ENCODE peak calls at places on chromosomes 3 and 15, in seven cellular contexts. R is heart right ventricle, G is left ventricle myocardium inferior, Q is H9, N is WTC11, C is pancreas, O is AG09319. I is an unnamed sample.

GRCh38 chr3:154473769-154474168 is 43.8 kb upstream of the GPR149 start:
- DNase-seq in R (no peak), G (no peak), Q (no peak), N (no peak), C (no peak), O (no peak), I (no peak)

GRCh38 chr3:159418571-159419526 is 569.8 kb upstream of the IL12A start:
- DNase-seq in R (no peak), G (no peak), Q (no peak), N (no peak), C (no peak), O (no peak), I (no peak)

GRCh38 chr15:29835301-29835700 is 13.0 kb upstream of the TJP1 start:
- DNase-seq in R (no peak), G (no peak), Q (no peak), N (no peak), C (no peak), O (no peak), I (no peak)

GRCh38 chr15:29428925-29429573 is 159.4 kb upstream of the NSMCE3 start:
- DNase-seq in R (no peak), G (no peak), Q (no peak), N (no peak), C (no peak), O (no peak), I (no peak)

GRCh38 chr15:78634251-78635145 is 6.5 kb downstream of the CHRNB4 start:
- DNase-seq in R (no peak), G (no peak), Q (no peak), N (no peak), C (no peak), O (no peak), I (no peak)

GRCh38 chr3:33645060-33645841 is 72.8 kb downstream of the CLASP2 start:
- DNase-seq in R (no peak), G (no peak), Q (no peak), N (no peak), C (no peak), O (no peak), I (no peak)

GRCh38 chr15:72034859-72035650 is 82.9 kb downstream of the MYO9A start:
- DNase-seq in R (no peak), G (no peak), Q (no peak), N (no peak), C (no peak), O (no peak), I (no peak)

GRCh38 chr3:11161666-11162065 is 7.4 kb downstream of the HRH1 start:
- DNase-seq in R (no peak), G (no peak), Q (peak; percentile 43), N (peak; percentile 25), C (no peak), O (no peak), I (no peak)

GRCh38 chr3:47932431-47932830 is 83.8 kb downstream of the MAP4 start:
- DNase-seq in R (no peak), G (no peak), Q (no peak), N (no peak), C (no peak), O (no peak), I (no peak)

GRCh38 chr15:70636540-70637165 is 126.7 kb downstream of the UACA start:
- DNase-seq in R (no peak), G (no peak), Q (peak; percentile 46), N (peak; percentile 25), C (no peak), O (no peak), I (no peak)

GRCh38 chr15:63528138-63528659 is 23.8 kb downstream of the USP3 start:
- DNase-seq in R (no peak), G (no peak), Q (no peak), N (no peak), C (no peak), O (no peak), I (no peak)

GRCh38 chr3:150443331-150443741 is 35.2 kb downstream of the TSC22D2 start:
- DNase-seq in R (no peak), G (no peak), Q (no peak), N (no peak), C (no peak), O (no peak), I (no peak)

GRCh38 chr3:133962879-133963278 is 66.8 kb downstream of the SLCO2A1 start:
- DNase-seq in R (no peak), G (no peak), Q (no peak), N (no peak), C (no peak), O (peak; percentile 60), I (no peak)

GRCh38 chr15:55290361-55291057 is 896 bp upstream of the RAB27A start:
- DNase-seq in R (peak; percentile 83), G (peak; percentile 82), Q (peak; percentile 88), N (peak; percentile 87), C (peak; percentile 73), O (peak; percentile 42), I (peak; percentile 75)

GRCh38 chr15:29377141-29377540 is 107.5 kb upstream of the NSMCE3 start:
- DNase-seq in R (no peak), G (no peak), Q (no peak), N (no peak), C (no peak), O (no peak), I (no peak)

GRCh38 chr15:31367021-31367729 is 40.5 kb downstream of the KLF13 start:
- DNase-seq in R (no peak), G (peak; percentile 32), Q (no peak), N (no peak), C (no peak), O (no peak), I (no peak)

GRCh38 chr15:58040117-58040516 is 25.4 kb downstream of the ALDH1A2 start:
- DNase-seq in R (no peak), G (no peak), Q (no peak), N (no peak), C (no peak), O (no peak), I (no peak)

GRCh38 chr3:122941233-122942206 is 86.0 kb downstream of the SEMA5B start:
- DNase-seq in R (no peak), G (no peak), Q (no peak), N (no peak), C (no peak), O (no peak), I (no peak)

GRCh38 chr3:197428117-197428761 is 127.5 kb downstream of the BDH1 start:
- DNase-seq in R (peak; percentile 45), G (peak; percentile 50), Q (no peak), N (no peak), C (no peak), O (no peak), I (no peak)

GRCh38 chr3:28791713-28792255 is 443.2 kb upstream of the AZI2 start:
- DNase-seq in R (no peak), G (no peak), Q (peak; percentile 31), N (no peak), C (no peak), O (no peak), I (no peak)

GRCh38 chr15:66865622-66866611 is 163.9 kb downstream of the SMAD6 start:
- DNase-seq in R (no peak), G (peak; percentile 44), Q (peak; percentile 20), N (no peak), C (no peak), O (no peak), I (no peak)

GRCh38 chr3:120559228-120560061 is 36.7 kb upstream of the NDUFB4 start:
- DNase-seq in R (peak; percentile 62), G (peak; percentile 54), Q (peak; percentile 68), N (peak; percentile 27), C (peak; percentile 6), O (no peak), I (peak; percentile 46)

GRCh38 chr15:70195808-70196304 is 98.1 kb upstream of the TLE3 start:
- DNase-seq in R (peak; percentile 78), G (peak; percentile 80), Q (no peak), N (no peak), C (peak; percentile 91), O (peak; percentile 44), I (no peak)

DNA sequence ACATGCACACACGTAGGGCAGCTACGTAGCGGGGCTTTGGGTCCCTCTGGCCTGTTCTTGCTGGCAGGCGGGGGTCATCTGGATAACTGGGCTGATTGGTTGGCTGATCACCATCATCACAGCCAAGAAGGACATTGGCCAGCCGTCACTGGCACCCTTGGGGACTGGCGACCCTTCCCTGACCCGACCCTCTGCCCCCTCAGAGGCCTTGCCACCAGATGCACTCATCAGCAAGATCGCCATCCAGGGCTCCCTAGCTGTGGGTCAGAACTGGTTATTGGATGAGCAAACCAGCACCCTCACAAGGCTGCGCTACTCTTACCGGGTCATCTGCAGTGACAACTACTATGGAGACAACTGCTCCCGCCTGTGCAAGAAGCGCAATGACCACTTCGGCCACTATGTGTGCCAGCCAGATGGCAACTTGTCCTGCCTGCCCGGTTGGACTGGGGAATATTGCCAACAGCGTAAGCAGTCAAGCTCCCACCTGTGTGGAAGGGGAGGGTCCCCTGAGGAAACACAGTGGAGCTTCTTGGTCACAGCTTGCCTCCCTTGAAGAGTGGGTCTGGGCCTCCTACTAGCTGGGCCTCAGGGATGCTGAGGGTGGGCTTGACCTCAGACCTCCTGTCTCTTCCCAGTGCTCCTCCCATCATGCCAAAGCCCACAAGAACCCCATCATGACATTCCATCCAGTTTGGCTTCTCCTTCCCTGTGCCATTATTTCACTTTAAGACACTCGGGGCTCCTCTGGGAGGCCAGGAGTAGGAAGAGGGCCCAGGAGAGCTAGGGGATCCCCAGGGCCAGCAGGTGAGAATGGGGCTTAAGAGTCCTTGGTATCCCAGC is 2.4 kb downstream of the DLL4 start:
- DNase-seq in R (no peak), G (no peak), Q (no peak), N (no peak), C (no peak), O (no peak), I (no peak)
- TF ChIP-seq CTCF in R (no peak), G (no peak), Q (peak; percentile 9), N (no peak), C (no peak), O (no peak), I (no peak)

GRCh38 chr3:14235896-14236295 is 57.3 kb downstream of the LSM3 start:
- DNase-seq in R (peak; percentile 63), G (peak; percentile 83), Q (no peak), N (no peak), C (no peak), O (no peak), I (no peak)
- TF ChIP-seq CTCF in R (no peak), G (peak; percentile 35), Q (no peak), N (no peak), C (no peak), O (no peak), I (no peak)

DNA sequence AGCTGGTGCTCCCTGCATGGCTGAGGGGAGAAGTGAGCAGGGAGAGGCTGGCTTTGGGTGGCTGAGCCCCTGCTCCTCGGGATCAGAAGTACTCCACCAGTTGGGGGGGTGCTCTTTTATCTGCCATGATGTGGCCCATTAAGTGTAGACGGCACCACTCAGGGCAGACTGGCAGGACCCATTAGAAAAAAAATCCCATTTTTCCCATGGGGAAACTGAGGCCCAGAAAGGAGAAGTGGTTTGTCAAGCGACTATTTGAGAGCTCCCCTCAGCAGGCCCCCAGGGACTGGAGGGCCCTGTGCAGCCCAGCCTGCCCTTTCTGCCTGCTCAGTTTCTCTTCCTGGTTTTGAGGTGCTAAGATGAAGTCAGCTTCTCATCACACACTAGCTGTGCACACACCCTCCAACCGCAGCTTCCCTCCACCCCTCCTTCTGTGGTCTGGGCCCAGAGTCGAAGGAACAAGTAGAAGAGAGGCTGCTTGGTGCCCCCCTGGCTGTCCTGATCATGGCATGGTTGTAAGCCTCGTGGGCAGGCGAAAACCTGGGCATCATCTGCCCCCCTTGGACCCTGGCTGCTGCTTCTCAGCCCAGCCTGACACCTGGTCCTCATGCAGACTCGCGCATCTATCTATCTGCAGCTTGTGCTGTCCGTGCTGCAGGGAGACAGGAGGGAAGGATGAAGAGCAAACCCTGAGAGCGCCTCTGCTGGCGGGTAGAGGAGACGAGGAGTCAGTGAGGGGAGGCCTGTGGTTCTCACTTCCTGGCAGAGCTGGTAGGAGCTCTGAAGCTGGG is 5.6 kb downstream of the CSK start:
- DNase-seq in R (peak; percentile 62), G (peak; percentile 57), Q (peak; percentile 89), N (peak; percentile 80), C (no peak), O (no peak), I (peak; percentile 58)
- TF ChIP-seq CTCF in R (peak; percentile 38), G (peak; percentile 55), Q (peak; percentile 80), N (peak; percentile 35), C (no peak), O (peak; percentile 54), I (peak; percentile 60)

GRCh38 chr15:34795267-34796081 is at the start of gene ACTC1:
- DNase-seq in R (peak; percentile 71), G (peak; percentile 78), Q (peak; percentile 64), N (peak; percentile 73), C (peak; percentile 20), O (no peak), I (peak; percentile 32)
- TF ChIP-seq CTCF in R (no peak), G (no peak), Q (no peak), N (no peak), C (no peak), O (peak; percentile 13), I (no peak)

I was measured in neural crest cell.